ENCODE peak calls at places on chromosomes 3 and 15, in seven cellular contexts. N, P, U, X, Q, V and R are unnamed samples.

GRCh38 chr15:73870700-73871408 is 2.5 kb upstream of the TBC1D21 start:
- DNase-seq in N (peak; percentile 81), P (no peak), U (peak; percentile 42), X (no peak), Q (no peak), V (no peak), R (no peak)

GRCh38 chr3:71010731-71011455 is 572.6 kb downstream of the FOXP1 start:
- DNase-seq in N (no peak), P (no peak), U (no peak), X (peak; percentile 22), Q (no peak), V (no peak), R (no peak)

GRCh38 chr3:24167468-24167867 is 222.4 kb downstream of the NR1D2 start:
- DNase-seq in N (no peak), P (no peak), U (no peak), X (no peak), Q (no peak), V (no peak), R (no peak)

GRCh38 chr15:41115088-41115651 is 910 bp downstream of the INO80 start:
- DNase-seq in N (no peak), P (no peak), U (peak; percentile 40), X (peak; percentile 64), Q (no peak), V (no peak), R (no peak)

GRCh38 chr3:82641701-82642100 is 880.3 kb upstream of the GBE1 start:
- DNase-seq in N (no peak), P (no peak), U (no peak), X (peak; percentile 3), Q (no peak), V (no peak), R (no peak)

GRCh38 chr3:28575748-28576589 is 227.3 kb upstream of the AZI2 start:
- DNase-seq in N (peak; percentile 15), P (no peak), U (no peak), X (no peak), Q (peak; percentile 52), V (no peak), R (no peak)

GRCh38 chr3:38453075-38453913 is at the start of gene ACVR2B:
- DNase-seq in N (peak; percentile 93), P (peak; percentile 84), U (peak; percentile 59), X (peak; percentile 66), Q (peak; percentile 82), V (peak; percentile 91), R (peak; percentile 36)

GRCh38 chr3:78972617-78973301 is 795.0 kb downstream of the ROBO1 start:
- DNase-seq in N (no peak), P (no peak), U (no peak), X (no peak), Q (no peak), V (no peak), R (no peak)

GRCh38 chr15:80856400-80856799 is 77.2 kb downstream of the CEMIP start:
- DNase-seq in N (no peak), P (no peak), U (no peak), X (no peak), Q (no peak), V (no peak), R (no peak)

GRCh38 chr3:113211370-113212154 is at the start of gene BOC:
- DNase-seq in N (peak; percentile 36), P (no peak), U (peak; percentile 77), X (peak; percentile 74), Q (peak; percentile 43), V (no peak), R (no peak)

GRCh38 chr3:53478921-53479664 is 15.3 kb upstream of the CACNA1D start:
- DNase-seq in N (no peak), P (no peak), U (no peak), X (no peak), Q (no peak), V (no peak), R (no peak)

GRCh38 chr3:44954962-44955361 is 21.0 kb downstream of the ZDHHC3 start:
- DNase-seq in N (no peak), P (no peak), U (peak; percentile 66), X (peak; percentile 32), Q (no peak), V (no peak), R (no peak)

GRCh38 chr3:56459719-56460118 is 8.5 kb downstream of the ERC2 start:
- DNase-seq in N (no peak), P (no peak), U (no peak), X (no peak), Q (no peak), V (no peak), R (no peak)

GRCh38 chr15:39471791-39472190 is 109.1 kb upstream of the THBS1 start:
- DNase-seq in N (no peak), P (no peak), U (no peak), X (no peak), Q (no peak), V (no peak), R (no peak)

GRCh38 chr3:56468184-56469106 is at the start of gene ERC2:
- DNase-seq in N (peak; percentile 27), P (no peak), U (peak; percentile 4), X (peak; percentile 32), Q (peak; percentile 94), V (no peak), R (no peak)

GRCh38 chr3:161695811-161696210 is 199.2 kb downstream of the OTOL1 start:
- DNase-seq in N (no peak), P (no peak), U (no peak), X (peak; percentile 1), Q (no peak), V (no peak), R (no peak)

GRCh38 chr15:41018534-41018933 is 65.3 kb downstream of the CHAC1 start:
- DNase-seq in N (no peak), P (peak; percentile 52), U (no peak), X (peak; percentile 50), Q (no peak), V (no peak), R (no peak)

GRCh38 chr3:62811119-62811518 is 64.1 kb downstream of the CADPS start:
- DNase-seq in N (no peak), P (no peak), U (no peak), X (no peak), Q (no peak), V (no peak), R (no peak)

GRCh38 chr3:156600834-156601233 is 45.9 kb upstream of the SSR3 start:
- DNase-seq in N (no peak), P (no peak), U (no peak), X (no peak), Q (no peak), V (no peak), R (no peak)

GRCh38 chr15:101059381-101060341 is 140.5 kb downstream of the LRRK1 start:
- DNase-seq in N (no peak), P (no peak), U (no peak), X (no peak), Q (no peak), V (peak; percentile 31), R (no peak)

GRCh38 chr3:52313774-52314188 is 2.3 kb upstream of the DNAH1 start:
- DNase-seq in N (no peak), P (no peak), U (peak; percentile 41), X (peak; percentile 12), Q (no peak), V (no peak), R (peak; percentile 55)

GRCh38 chr15:73183071-73183470 is 130.8 kb downstream of the NEO1 start:
- DNase-seq in N (no peak), P (no peak), U (no peak), X (no peak), Q (peak; percentile 15), V (no peak), R (no peak)

GRCh38 chr3:18812316-18812715 is 336.0 kb upstream of the KCNH8 start:
- DNase-seq in N (no peak), P (no peak), U (peak; percentile 84), X (peak; percentile 55), Q (no peak), V (no peak), R (no peak)

GRCh38 chr3:176074096-176074495 is 1123.2 kb downstream of the TBL1XR1 start:
- DNase-seq in N (no peak), P (no peak), U (no peak), X (no peak), Q (no peak), V (no peak), R (no peak)

GRCh38 chr15:39553947-39554731 is 26.7 kb upstream of the THBS1 start:
- DNase-seq in N (no peak), P (no peak), U (no peak), X (no peak), Q (no peak), V (no peak), R (no peak)

DNA sequence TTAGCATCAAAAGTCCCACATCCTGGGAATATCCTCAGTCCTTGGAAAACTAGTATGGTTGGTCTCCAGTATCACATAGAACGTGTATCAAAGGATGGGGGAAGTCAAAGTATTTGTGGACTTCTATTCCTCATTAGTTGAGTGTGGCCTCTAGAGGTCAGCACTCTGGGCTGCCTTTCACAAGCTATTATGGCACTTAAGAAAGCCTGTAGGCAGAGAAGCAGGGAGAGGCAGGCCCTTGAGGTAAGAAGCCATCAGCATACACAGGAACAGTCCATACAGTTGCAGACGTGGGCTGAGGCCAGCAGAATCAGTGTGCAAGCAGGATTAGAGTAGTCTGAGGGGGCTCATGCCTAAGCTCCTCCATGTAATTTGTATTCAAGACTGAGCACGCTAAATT is 341.7 kb downstream of the CLSTN2 start:
- DNase-seq in N (no peak), P (no peak), U (peak; percentile 49), X (peak; percentile 10), Q (peak; percentile 36), V (no peak), R (no peak)
- TF ChIP-seq CTCF in N (peak; percentile 50), P (no peak), U (peak; percentile 40), X (peak; percentile 43), Q (no peak), V (no peak), R (no peak)

DNA sequence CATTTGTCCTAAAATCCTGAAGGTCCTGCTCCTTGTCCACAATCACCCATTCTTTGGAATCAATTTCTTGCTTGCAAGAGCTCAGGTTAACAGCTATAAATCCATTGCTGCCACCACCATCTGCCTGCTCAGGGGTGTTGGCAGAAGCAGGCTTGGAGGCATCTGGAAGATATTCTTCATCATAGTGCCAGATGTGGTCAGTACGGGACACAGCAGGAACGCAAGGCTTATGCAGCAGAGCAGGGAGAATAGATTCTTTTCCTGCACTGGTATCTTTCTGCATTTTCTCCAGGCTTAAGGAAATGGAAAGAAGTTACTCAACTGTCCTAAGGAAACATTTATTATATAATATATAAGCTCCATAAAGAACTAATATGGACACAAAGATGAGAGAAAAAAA is 38.5 kb upstream of the CDAN1 start:
- DNase-seq in N (no peak), P (no peak), U (no peak), X (no peak), Q (no peak), V (no peak), R (no peak)
- TF ChIP-seq CTCF in N (no peak), P (no peak), U (no peak), X (no peak), Q (no peak), V (no peak), R (no peak)

GRCh38 chr3:124886168-124887051 is 755 bp downstream of the ITGB5 start:
- DNase-seq in N (peak; percentile 40), P (no peak), U (peak; percentile 50), X (peak; percentile 47), Q (peak; percentile 54), V (peak; percentile 73), R (peak; percentile 17)
- TF ChIP-seq CTCF in N (no peak), P (no peak), U (no peak), X (no peak), Q (no peak), V (no peak), R (no peak)

GRCh38 chr3:184241447-184242296 is 7.1 kb downstream of the ALG3 start:
- DNase-seq in N (peak; percentile 45), P (no peak), U (peak; percentile 33), X (peak; percentile 26), Q (peak; percentile 55), V (peak; percentile 80), R (no peak)
- TF ChIP-seq CTCF in N (peak; percentile 65), P (no peak), U (peak; percentile 40), X (peak; percentile 59), Q (no peak), V (peak; percentile 43), R (no peak)